ENCODE peak calls at places on chromosome 21, in eight cellular contexts. E is PC-9; P is CD8-positive, alpha-beta T cell; K is stomach; M is Panc1; Q is neural progenitor cell; G is psoas muscle; W is tibial nerve. S is an unnamed sample. For H3K4me1, the result is how much of the 10 kb centered on the place peaks cover.

GRCh38 chr21:27734146-27734545 is 767.3 kb upstream of the ADAMTS5 start:
- DNase-seq in P (no peak), E (no peak), K (no peak), W (no peak), M (no peak), G (no peak), Q (no peak), S (no peak)

GRCh38 chr21:26952274-26953066 is 14.4 kb downstream of the ADAMTS5 start:
- DNase-seq in W (no peak), K (no peak), E (no peak), Q (peak), P (no peak), M (no peak), G (no peak), S (no peak)

GRCh38 chr21:32894321-32894720 is 122.8 kb upstream of the PAXBP1 start:
- DNase-seq in K (no peak), M (no peak), E (no peak), P (no peak), Q (no peak), G (no peak), W (no peak), S (no peak)

GRCh38 chr21:18153063-18153462 is 91.6 kb upstream of the CHODL start:
- DNase-seq in G (no peak), E (no peak), Q (no peak), W (no peak), K (no peak), M (no peak), P (no peak), S (no peak)

GRCh38 chr21:46126321-46127238 is 28.7 kb downstream of the COL6A2 start:
- DNase-seq in P (no peak), E (no peak), Q (no peak), W (no peak), K (no peak), G (peak), M (no peak), S (no peak)

GRCh38 chr21:46150491-46151121 is 4.8 kb downstream of the FTCD start:
- DNase-seq in K (no peak), M (no peak), P (no peak), G (no peak), Q (no peak), E (no peak), W (no peak), S (no peak)

GRCh38 chr21:46213620-46214286 is 14.8 kb downstream of the LSS start:
- DNase-seq in M (no peak), G (no peak), W (no peak), E (no peak), P (no peak), K (no peak), Q (no peak), S (no peak)

GRCh38 chr21:42991992-42992740 is 17.8 kb downstream of the PKNOX1 start:
- DNase-seq in W (no peak), P (no peak), E (no peak), K (no peak), M (no peak), Q (no peak), G (no peak), S (no peak)

GRCh38 chr21:18041012-18041411 is 203.6 kb upstream of the CHODL start:
- DNase-seq in G (no peak), P (no peak), M (no peak), Q (peak), K (no peak), E (no peak), W (peak), S (no peak)

GRCh38 chr21:45997205-45997494 is 15.6 kb downstream of the COL6A1 start:
- DNase-seq in E (no peak), Q (no peak), K (no peak), G (no peak), P (no peak), M (no peak), W (no peak), S (no peak)

GRCh38 chr21:31141389-31142021 is 103.2 kb upstream of the KRTAP19-8 start:
- DNase-seq in M (no peak), G (no peak), Q (no peak), E (no peak), P (no peak), K (no peak), W (no peak), S (no peak)

GRCh38 chr21:20627594-20627993 is 370.6 kb upstream of the NCAM2 start:
- DNase-seq in K (no peak), E (no peak), M (no peak), P (no peak), W (no peak), G (no peak), Q (no peak), S (no peak)

GRCh38 chr21:32094792-32095191 is 184.1 kb downstream of the MIS18A start:
- DNase-seq in W (no peak), P (no peak), M (no peak), K (no peak), G (no peak), E (no peak), Q (no peak), S (no peak)

GRCh38 chr21:25735895-25736597 is 1.3 kb downstream of the GABPA start:
- DNase-seq in Q (peak), E (no peak), G (no peak), P (no peak), K (no peak), W (no peak), M (peak), S (no peak)

GRCh38 chr21:42781150-42781980 is 98.0 kb downstream of the WDR4 start:
- DNase-seq in W (peak), G (no peak), E (peak), P (no peak), K (peak), Q (peak), M (no peak), S (no peak)

GRCh38 chr21:46604975-46605758 is at the start of gene S100B:
- DNase-seq in W (no peak), P (no peak), K (no peak), M (no peak), G (no peak), E (no peak), Q (peak), S (no peak)

GRCh38 chr21:46079357-46080170 is 18.3 kb upstream of the COL6A2 start:
- DNase-seq in W (peak), G (peak), Q (no peak), K (peak), P (no peak), E (no peak), M (no peak), S (no peak)

GRCh38 chr21:26124421-26124833 is 46.1 kb downstream of the APP start:
- DNase-seq in P (no peak), M (no peak), E (peak), W (no peak), Q (no peak), K (no peak), G (no peak), S (no peak)

GRCh38 chr21:46498335-46499050 is 39.8 kb downstream of the DIP2A start:
- DNase-seq in M (no peak), W (no peak), K (no peak), P (no peak), G (no peak), E (no peak), Q (no peak), S (no peak)

GRCh38 chr21:42937960-42938580 is 12.6 kb upstream of the ERVH48-1 start:
- DNase-seq in E (no peak), M (no peak), G (no peak), K (no peak), W (no peak), P (no peak), Q (no peak), S (no peak)

GRCh38 chr21:23968008-23968407 is 1639.3 kb downstream of the MRPL39 start:
- DNase-seq in M (no peak), W (no peak), E (no peak), G (no peak), P (no peak), Q (no peak), K (no peak), S (no peak)

GRCh38 chr21:17454315-17455027 is 58.4 kb upstream of the CXADR start:
- DNase-seq in Q (peak), M (peak), G (peak), W (peak), E (peak), K (no peak), P (no peak), S (no peak)

GRCh38 chr21:27795418-27795817 is 828.5 kb upstream of the ADAMTS5 start:
- DNase-seq in G (no peak), M (no peak), Q (no peak), K (no peak), E (no peak), W (no peak), P (no peak), S (no peak)

GRCh38 chr21:46377789-46378188 is 53.8 kb downstream of the PCNT start:
- DNase-seq in G (no peak), P (no peak), E (no peak), W (no peak), M (no peak), Q (no peak), K (no peak), S (no peak)

GRCh38 chr21:25772680-25773079 is 37.9 kb downstream of the GABPA start:
- DNase-seq in P (no peak), M (no peak), Q (no peak), E (no peak), W (no peak), K (no peak), G (no peak), S (no peak)

GRCh38 chr21:43815107-43815742 is 25.8 kb downstream of the RRP1 start:
- DNase-seq in W (no peak), G (peak), K (no peak), Q (peak), M (no peak), E (no peak), P (no peak), S (no peak)

GRCh38 chr21:36087362-36088138 is 17.7 kb downstream of the CBR1 start:
- DNase-seq in Q (peak), G (no peak), M (no peak), W (no peak), E (no peak), P (no peak), K (no peak), S (no peak)
- H3K27ac ChIP-seq in Q (no peak), G (peak), M (no peak), W (peak), E (no peak), P (no peak), K (no peak), S (no peak)

DNA sequence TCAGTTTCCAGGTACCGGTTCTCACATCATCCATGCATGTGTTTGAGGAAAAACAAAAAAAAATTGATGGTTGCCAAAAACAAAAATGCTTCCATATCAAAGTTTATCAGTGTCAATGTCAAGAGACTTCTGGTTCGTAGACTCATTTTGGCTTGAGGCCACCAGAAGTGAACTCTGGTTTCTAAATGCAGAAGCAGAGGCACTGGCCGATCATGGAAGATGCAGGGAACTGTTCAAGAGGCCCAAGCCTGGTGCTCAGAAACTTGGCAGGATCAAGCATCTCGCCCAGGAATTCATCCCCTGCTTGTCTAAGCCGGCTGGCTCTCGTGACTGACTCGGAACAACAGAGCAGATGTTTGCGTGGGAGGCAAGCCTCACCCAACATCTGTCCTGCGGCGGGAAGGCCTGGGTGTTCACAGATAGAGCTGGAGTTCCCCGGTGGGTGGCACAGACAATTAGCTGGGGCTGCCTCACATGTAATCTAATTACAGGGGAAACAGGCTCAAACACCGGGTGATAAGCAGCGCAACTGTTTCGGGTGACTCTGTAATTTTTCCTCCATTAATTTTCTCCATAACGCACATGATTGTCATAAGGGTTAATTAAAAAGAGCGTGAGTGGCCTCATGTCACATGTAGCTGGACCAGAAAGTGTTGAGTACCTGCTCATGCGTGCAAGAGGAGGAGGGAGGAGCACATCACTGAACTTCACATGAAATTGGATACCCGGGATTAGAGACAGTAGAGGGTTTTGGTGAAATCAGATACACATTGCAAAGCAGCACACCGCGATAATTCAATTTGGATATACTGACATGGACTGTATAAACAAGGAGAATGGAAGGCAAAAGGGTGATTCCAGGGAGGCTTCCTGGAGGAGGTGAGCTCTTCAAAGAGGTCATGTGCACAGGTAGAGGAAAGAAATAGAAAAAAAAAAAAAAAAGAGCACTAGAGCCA is 180.0 kb downstream of the ETS2 start:
- DNase-seq in P (no peak), E (no peak), W (peak), G (peak), Q (no peak), M (no peak), K (peak), S (no peak)
- H3K4me1 ChIP-seq in P (under half), E (under half), W (under half), G (half or more), Q (half or more), M (under half), K (under half), S (under half)

GRCh38 chr21:41766051-41766882 is 585 bp downstream of the RIPK4 start:
- DNase-seq in W (no peak), E (no peak), K (no peak), Q (peak), M (no peak), P (no peak), G (no peak), S (no peak)
- H3K27ac ChIP-seq in W (no peak), E (peak), K (peak), Q (no peak), M (peak), P (no peak), G (no peak), S (no peak)

DNA sequence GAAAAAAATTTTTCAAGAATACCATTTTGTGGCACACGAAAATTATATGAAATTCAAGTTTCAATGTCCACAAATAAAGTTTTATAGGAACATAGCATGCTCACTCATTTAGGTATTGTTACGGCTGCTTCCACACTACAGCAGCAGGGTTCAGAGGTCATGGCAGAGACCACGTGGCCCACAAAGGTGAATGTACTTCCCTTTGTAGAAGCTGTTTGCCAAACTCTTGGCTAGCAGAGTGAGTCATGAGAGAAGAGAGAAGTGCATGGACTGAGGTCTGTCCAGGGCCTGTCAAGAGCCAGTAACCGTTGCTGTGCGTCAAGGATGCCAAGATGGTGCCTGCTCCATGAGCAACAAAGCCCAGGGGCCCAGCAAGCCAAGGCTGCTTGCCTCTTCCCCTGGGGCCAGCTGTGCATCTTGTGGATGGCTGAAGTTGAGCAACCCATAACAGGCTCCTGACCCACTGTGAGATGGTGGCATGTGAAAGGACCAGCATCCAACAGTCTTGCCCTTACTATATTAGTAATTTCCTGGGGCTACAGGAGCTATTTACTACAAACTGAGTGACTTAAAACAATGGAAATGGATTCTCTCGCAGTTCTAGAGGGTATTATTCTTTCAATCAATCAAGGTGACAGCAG is 64.8 kb upstream of the ATP5PO start:
- DNase-seq in Q (no peak), M (no peak), G (no peak), W (no peak), E (no peak), P (no peak), K (no peak), S (no peak)
- H3K4me1 ChIP-seq in Q (under half), M (under half), G (under half), W (under half), E (under half), P (under half), K (under half), S (under half)

GRCh38 chr21:16169102-16169511 is 439.3 kb downstream of the USP25 start:
- DNase-seq in W (no peak), E (no peak), P (no peak), G (no peak), Q (no peak), K (no peak), M (no peak), S (no peak)
- H3K27ac ChIP-seq in W (peak), E (no peak), P (no peak), G (no peak), Q (no peak), K (no peak), M (no peak), S (no peak)

GRCh38 chr21:44912158-44912473 is 8.6 kb downstream of the ITGB2 start:
- DNase-seq in K (no peak), G (no peak), Q (no peak), E (no peak), P (no peak), M (no peak), W (no peak), S (no peak)

GRCh38 chr21:44909719-44910118 is 11.0 kb downstream of the ITGB2 start:
- DNase-seq in W (no peak), K (no peak), G (no peak), E (no peak), Q (no peak), M (no peak), P (no peak), S (no peak)

GRCh38 chr21:44911384-44912157 is 9.1 kb downstream of the ITGB2 start:
- DNase-seq in Q (no peak), W (peak), M (no peak), K (peak), G (peak), P (peak), E (peak), S (peak)

GRCh38 chr21:44910229-44911065 is 10.3 kb downstream of the ITGB2 start:
- DNase-seq in W (no peak), Q (no peak), K (no peak), E (no peak), G (no peak), P (no peak), M (no peak), S (no peak)

GRCh38 chr21:44911066-44911383 is 9.7 kb downstream of the ITGB2 start:
- DNase-seq in K (no peak), W (no peak), P (no peak), G (no peak), Q (no peak), E (no peak), M (no peak), S (no peak)
- H3K4me1 ChIP-seq in K (under half), W (under half), P (half or more), G (under half), Q (under half), E (half or more), M (under half), S (half or more)

GRCh38 chr21:34808569-34809204 is 139.9 kb downstream of the CLIC6 start:
- DNase-seq in E (no peak), W (no peak), P (no peak), G (no peak), M (no peak), K (no peak), Q (no peak), S (no peak)
- H3K27ac ChIP-seq in E (peak), W (peak), P (peak), G (peak), M (no peak), K (peak), Q (no peak), S (peak)

DNA sequence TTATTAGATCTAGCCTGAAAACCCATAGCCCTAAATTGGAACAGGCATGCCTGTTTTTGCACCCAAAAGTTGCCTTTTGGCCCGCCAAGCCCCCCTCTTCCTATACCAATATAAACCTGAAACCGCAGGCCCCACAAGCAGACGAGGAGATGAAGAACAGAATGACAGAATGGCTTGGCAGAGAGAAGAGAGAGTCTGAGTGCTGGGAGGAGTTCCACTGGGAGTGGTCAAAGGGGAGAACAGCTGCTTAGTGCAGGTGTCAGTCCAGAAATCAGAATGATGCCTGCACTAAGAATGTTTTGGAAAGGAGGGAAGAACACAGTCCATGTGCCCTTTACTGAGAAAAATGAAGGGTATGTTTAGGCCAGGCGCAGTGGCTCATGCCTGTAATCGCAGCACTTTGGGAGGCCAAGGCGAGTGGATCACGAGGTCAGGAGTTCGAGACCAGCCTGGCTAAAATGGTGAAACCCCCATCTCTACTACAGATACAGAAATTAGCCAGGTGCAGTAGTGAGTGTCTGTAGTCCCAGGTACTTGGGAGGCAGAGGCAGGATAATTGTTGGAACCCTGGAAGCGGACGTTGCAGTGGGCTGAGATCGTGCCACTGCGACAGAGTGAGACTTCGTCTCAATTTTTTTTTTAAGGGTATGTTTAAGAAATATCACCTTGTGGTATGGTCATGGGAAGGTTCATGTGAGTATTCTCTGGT is 9.4 kb downstream of the DYRK1A start:
- DNase-seq in W (no peak), G (no peak), Q (no peak), M (no peak), K (no peak), P (no peak), E (no peak), S (no peak)
- H3K4me1 ChIP-seq in W (under half), G (half or more), Q (under half), M (half or more), K (half or more), P (half or more), E (under half), S (under half)